ENCODE peak calls at places on chromosome 21, in eight cellular contexts. C is DND-41; B is effector memory CD4-positive, alpha-beta T cell; O is stomach; G is spleen; I is WERI-Rb-1; Q is mammary epithelial cell; V is CD8-positive, alpha-beta memory T cell. S is an unnamed sample. For H3K36me3, the result is how much of the 10 kb centered on the place peaks cover.

GRCh38 chr21:28832013-28832714 is 160.5 kb downstream of the LTN1 start:
- DNase-seq in V (peak), O (no peak), Q (peak), I (no peak), B (no peak), C (peak), G (no peak), S (peak)

GRCh38 chr21:14453339-14453738 is 70.4 kb upstream of the HSPA13 start:
- DNase-seq in G (no peak), C (no peak), B (no peak), V (no peak), O (no peak), Q (no peak), I (no peak), S (no peak)

GRCh38 chr21:25127007-25127406 is 480.3 kb downstream of the MRPL39 start:
- DNase-seq in I (no peak), B (no peak), V (no peak), G (no peak), Q (no peak), C (no peak), O (no peak), S (no peak)

GRCh38 chr21:40603774-40604173 is 243.2 kb downstream of the DSCAM start:
- DNase-seq in G (no peak), C (no peak), V (no peak), B (no peak), I (no peak), Q (no peak), O (no peak), S (no peak)

GRCh38 chr21:37562920-37563640 is 196.5 kb downstream of the DYRK1A start:
- DNase-seq in I (no peak), O (no peak), B (peak), V (peak), Q (no peak), G (peak), C (no peak), S (no peak)

GRCh38 chr21:25375675-25376074 is 231.6 kb downstream of the MRPL39 start:
- DNase-seq in O (no peak), I (no peak), B (no peak), Q (no peak), C (no peak), V (no peak), G (no peak), S (no peak)

GRCh38 chr21:44432841-44433790 is 22.2 kb upstream of the LRRC3 start:
- DNase-seq in O (no peak), B (no peak), I (no peak), C (no peak), V (no peak), G (peak), Q (no peak), S (no peak)

GRCh38 chr21:44375281-44375651 is 21.8 kb downstream of the TRPM2 start:
- DNase-seq in Q (no peak), G (peak), V (peak), C (no peak), I (no peak), O (peak), B (no peak), S (peak)

GRCh38 chr21:25565272-25566199 is 41.7 kb downstream of the MRPL39 start:
- DNase-seq in I (no peak), V (no peak), B (no peak), G (no peak), C (no peak), Q (no peak), O (no peak), S (no peak)

DNA sequence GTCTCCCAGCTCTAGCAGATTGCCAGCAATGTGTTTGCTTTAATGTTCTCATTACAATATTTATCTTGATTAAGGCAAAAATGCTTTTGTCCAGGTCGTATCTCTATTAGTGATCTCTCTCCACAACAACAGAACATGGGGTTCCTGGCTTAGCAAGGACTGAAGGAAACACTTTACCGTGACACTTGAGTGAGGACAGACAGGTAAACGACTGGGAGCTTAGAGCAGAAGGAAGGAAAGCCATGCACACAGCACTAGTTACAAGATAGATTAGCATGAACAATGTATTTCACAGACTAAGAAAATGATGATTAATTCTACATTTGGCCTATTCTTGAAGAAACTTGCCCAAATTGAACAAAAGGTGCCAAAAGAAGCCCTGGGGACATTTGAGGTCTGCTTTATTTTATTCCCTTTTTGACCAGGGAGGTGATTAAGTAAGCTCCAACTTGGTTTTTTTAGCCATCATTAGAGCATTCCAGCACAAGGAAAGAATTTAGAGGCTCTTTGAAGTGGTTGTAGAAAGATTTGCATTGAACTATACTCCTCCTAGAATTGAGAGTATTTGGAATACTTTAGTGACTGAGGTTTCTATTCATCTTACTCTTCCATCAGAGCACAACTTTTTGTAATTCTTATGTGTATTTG is 248.5 kb downstream of the USP25 start:
- DNase-seq in O (no peak), V (no peak), B (no peak), Q (peak), G (no peak), C (no peak), I (no peak), S (no peak)
- H3K27ac ChIP-seq in O (no peak), V (no peak), B (no peak), Q (no peak), G (no peak), C (no peak), I (no peak), S (no peak)

GRCh38 chr21:33828083-33828482 is 87.5 kb downstream of the ATP5PO start:
- DNase-seq in B (no peak), V (no peak), I (no peak), O (no peak), C (no peak), Q (no peak), G (no peak), S (no peak)
- H3K36me3 ChIP-seq in B (under half), V (under half), I (under half), O (under half), C (under half), Q (under half), G (under half), S (under half)

DNA sequence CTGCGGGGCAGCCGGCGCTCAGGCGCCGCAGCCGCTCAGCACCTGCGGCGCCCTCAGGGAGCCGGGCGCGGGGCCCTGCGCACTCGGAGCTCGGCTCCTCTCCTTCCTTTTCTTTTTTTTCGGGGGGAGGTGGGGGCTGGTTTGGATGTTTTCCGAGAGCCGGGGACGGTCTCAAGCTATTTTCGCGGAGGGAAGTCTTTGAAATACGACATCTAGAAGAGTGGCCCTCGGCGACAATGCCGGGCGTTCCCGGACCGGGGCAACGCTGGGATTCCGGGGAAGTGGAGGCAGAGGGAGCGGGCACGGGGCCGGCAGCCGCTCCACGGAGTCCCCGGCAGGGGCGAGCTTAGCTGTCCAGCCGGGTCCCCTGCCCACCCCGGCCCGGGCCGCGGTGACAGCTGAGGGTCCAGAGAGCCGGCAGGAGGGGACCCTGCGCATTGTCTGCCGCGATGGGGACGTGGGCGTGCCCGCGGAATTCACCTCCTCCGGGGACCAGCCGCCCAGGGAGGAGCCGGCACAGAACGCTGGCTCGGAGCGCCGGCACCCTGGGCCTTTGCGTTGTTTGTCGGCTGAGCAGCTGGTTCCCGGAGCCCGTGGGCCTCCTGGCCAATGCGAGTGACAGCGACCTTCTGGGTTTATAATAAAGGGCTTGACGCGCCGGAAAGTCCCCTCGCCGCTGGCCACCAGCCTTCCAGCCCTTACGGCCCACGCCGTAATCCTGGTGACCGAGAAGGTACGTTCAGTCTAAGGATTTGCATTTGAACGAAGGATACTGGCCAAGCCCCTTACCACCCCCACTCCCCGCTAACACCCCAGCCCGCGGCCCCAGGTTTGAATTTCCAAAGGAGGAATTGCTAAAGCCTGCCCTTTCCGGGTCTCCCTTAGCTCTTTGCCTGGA is 582 bp downstream of the SLC37A1 start:
- DNase-seq in Q (peak), I (peak), C (peak), V (peak), G (peak), O (peak), B (peak), S (peak)
- H3K27ac ChIP-seq in Q (peak), I (no peak), C (peak), V (peak), G (peak), O (peak), B (peak), S (peak)

GRCh38 chr21:35697321-35697808 is 363.0 kb downstream of the SETD4 start:
- DNase-seq in B (no peak), G (no peak), O (peak), V (peak), C (peak), Q (peak), I (no peak), S (peak)
- H3K36me3 ChIP-seq in B (under half), G (under half), O (under half), V (under half), C (under half), Q (under half), I (under half), S (under half)

GRCh38 chr21:42855937-42856335 is 23.4 kb downstream of the WDR4 start:
- DNase-seq in G (no peak), C (no peak), V (no peak), O (no peak), Q (no peak), I (no peak), B (no peak), S (peak)

GRCh38 chr21:42853621-42854020 is 25.7 kb downstream of the WDR4 start:
- DNase-seq in B (no peak), C (no peak), Q (no peak), V (no peak), O (no peak), I (no peak), G (no peak), S (peak)

GRCh38 chr21:42852925-42853570 is 26.3 kb downstream of the WDR4 start:
- DNase-seq in V (no peak), I (no peak), O (no peak), G (no peak), C (no peak), Q (no peak), B (no peak), S (no peak)

GRCh38 chr21:42855143-42855936 is 24.0 kb downstream of the WDR4 start:
- DNase-seq in Q (no peak), V (no peak), C (no peak), I (no peak), G (no peak), B (no peak), O (no peak), S (no peak)

GRCh38 chr21:42854246-42855010 is 24.9 kb downstream of the WDR4 start:
- DNase-seq in V (no peak), I (no peak), Q (no peak), C (no peak), G (no peak), B (no peak), O (no peak), S (peak)
- H3K27ac ChIP-seq in V (no peak), I (no peak), Q (no peak), C (no peak), G (no peak), B (no peak), O (no peak), S (no peak)

S was measured in CD8-positive, alpha-beta T cell.